ENCODE peak calls at places on chromosomes 4 and X, in eight cellular contexts. J is HepG2, B is stomach, R is GM12892, X is suprapubic skin, N is HCT116, C is transverse colon, L is SK-N-SH. U is an unnamed sample.

GRCh38 chr4:128570380-128570779 is 239.1 kb upstream of the JADE1 start:
- DNase-seq in J (no peak), B (no peak), R (no peak), X (no peak), N (no peak), C (peak), L (no peak), U (no peak)

GRCh38 chr4:99644453-99644852 is 13.2 kb downstream of the C4orf54 start:
- DNase-seq in J (no peak), B (no peak), R (no peak), X (no peak), N (no peak), C (no peak), L (no peak), U (no peak)

GRCh38 chr4:126906466-126906865 is 726.3 kb upstream of the INTU start:
- DNase-seq in J (no peak), B (no peak), R (no peak), X (no peak), N (no peak), C (no peak), L (no peak), U (no peak)

GRCh38 chr4:85823295-85823694 is 348.3 kb downstream of the ARHGAP24 start:
- DNase-seq in J (no peak), B (no peak), R (no peak), X (no peak), N (peak), C (no peak), L (peak), U (no peak)

GRCh38 chrX:27444093-27444908 is 18.8 kb downstream of the PPP4R3C start:
- DNase-seq in J (peak), B (no peak), R (no peak), X (no peak), N (no peak), C (no peak), L (no peak), U (no peak)

GRCh38 chrX:3697701-3698279 is 15.7 kb downstream of the PRKX start:
- DNase-seq in J (no peak), B (no peak), R (no peak), X (no peak), N (no peak), C (no peak), L (no peak), U (no peak)

GRCh38 chrX:1468250-1468772 is 15.6 kb upstream of the ASMTL start:
- DNase-seq in J (no peak), B (peak), R (peak), X (no peak), N (no peak), C (peak), L (no peak), U (peak)

GRCh38 chrX:7240929-7241328 is 93.0 kb upstream of the PUDP start:
- DNase-seq in J (no peak), B (no peak), R (no peak), X (no peak), N (no peak), C (no peak), L (no peak), U (no peak)

GRCh38 chrX:37846934-37847732 is at the start of gene DYNLT3:
- DNase-seq in J (peak), B (peak), R (peak), X (peak), N (peak), C (peak), L (peak), U (peak)

GRCh38 chrX:12951590-12951965 is 23.3 kb upstream of the TMSB4X start:
- DNase-seq in J (no peak), B (no peak), R (no peak), X (no peak), N (no peak), C (no peak), L (no peak), U (no peak)

DNA sequence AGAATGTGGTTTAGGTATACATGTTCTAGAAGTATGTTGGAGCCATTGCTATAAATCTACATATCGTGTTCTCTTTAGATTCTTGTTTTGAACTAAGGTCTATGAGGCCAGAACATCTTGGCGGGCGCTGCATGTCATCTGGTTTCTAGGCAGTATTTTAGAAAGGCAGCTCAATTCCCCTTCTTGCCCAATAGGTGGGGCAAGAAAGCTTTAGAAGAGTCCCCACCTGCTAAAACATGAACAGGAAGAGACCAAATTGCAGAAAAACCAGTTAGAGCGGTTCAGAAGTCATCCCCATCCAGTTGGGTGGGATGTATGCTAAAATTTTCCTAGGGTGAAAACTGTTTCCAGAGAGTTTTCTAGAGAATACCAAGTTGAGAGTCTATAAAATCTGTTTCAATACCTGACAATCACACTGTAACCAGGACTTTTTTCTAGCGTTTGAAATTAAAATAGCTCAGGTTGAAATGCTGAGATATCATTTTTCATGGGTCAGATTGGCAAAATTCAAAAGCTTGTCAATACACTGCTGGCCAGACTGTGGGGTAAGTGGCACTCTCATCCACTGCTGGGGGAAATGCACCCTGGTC is 17.5 kb upstream of the SH3KBP1 start:
- DNase-seq in J (peak), B (no peak), R (peak), X (no peak), N (peak), C (no peak), L (peak), U (no peak)
- TF ChIP-seq POLR2AphosphoS5 in J (no peak), B (no peak), R (no peak), X (no peak), N (no peak), C (no peak), L (no peak), U (no peak)

GRCh38 chr4:140857111-140857510 is 100.9 kb upstream of the TBC1D9 start:
- DNase-seq in J (no peak), B (no peak), R (no peak), X (no peak), N (peak), C (no peak), L (no peak), U (no peak)

GRCh38 chr4:140851804-140852203 is 95.6 kb upstream of the TBC1D9 start:
- DNase-seq in J (no peak), B (no peak), R (no peak), X (no peak), N (no peak), C (no peak), L (no peak), U (no peak)

GRCh38 chr4:140861359-140862181 is 105.4 kb upstream of the TBC1D9 start:
- DNase-seq in J (peak), B (peak), R (no peak), X (no peak), N (peak), C (peak), L (peak), U (peak)

GRCh38 chr4:140858897-140859296 is 102.7 kb upstream of the TBC1D9 start:
- DNase-seq in J (no peak), B (no peak), R (no peak), X (no peak), N (no peak), C (no peak), L (peak), U (no peak)

DNA sequence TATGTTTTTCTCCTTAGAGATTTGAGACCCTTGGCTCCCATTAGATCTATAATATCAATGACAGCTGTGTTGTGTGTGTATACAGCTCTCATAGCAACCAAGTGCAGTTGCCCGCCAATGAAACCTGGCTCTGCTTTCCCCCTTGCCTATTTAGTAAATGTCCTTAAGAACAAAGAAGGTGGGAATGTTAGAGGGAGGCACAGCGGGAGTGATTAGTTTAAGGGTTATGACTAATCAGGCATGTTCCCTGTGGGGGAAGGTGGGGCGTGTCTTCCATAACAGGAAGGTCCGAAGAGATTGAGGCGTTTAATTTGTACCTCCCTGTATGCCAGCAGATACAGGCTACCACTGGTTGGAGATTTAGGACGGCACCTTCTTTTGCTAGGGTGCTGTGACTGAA is 100.5 kb upstream of the TBC1D9 start:
- DNase-seq in J (no peak), B (peak), R (no peak), X (no peak), N (peak), C (no peak), L (no peak), U (no peak)
- TF ChIP-seq POLR2AphosphoS5 in J (no peak), B (no peak), R (no peak), X (no peak), N (peak), C (no peak), L (no peak), U (no peak)

DNA sequence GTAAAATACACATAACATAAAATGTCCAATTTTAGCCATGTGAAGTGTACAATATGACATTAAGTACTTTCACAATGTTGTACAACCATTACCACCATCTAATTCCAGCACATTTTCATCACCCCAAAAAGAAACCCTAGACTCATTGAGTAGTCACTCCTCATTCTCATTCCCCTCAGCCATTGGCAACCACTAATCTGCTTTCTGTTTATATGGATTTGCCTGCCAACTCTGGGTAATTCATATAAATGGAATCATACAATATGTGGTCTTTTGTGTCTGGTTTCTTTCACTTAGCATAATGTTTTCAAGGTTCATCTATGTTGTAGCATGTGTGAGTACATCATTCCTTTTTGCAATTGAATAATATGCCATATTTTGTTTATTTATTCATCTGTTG is 43.0 kb downstream of the EIF2S3 start:
- DNase-seq in J (no peak), B (no peak), R (no peak), X (no peak), N (no peak), C (no peak), L (no peak), U (no peak)
- TF ChIP-seq POLR2AphosphoS5 in J (no peak), B (no peak), R (no peak), X (no peak), N (no peak), C (no peak), L (no peak), U (no peak)

GRCh38 chrX:29841750-29842149 is 373.6 kb upstream of the MAGEB2 start:
- DNase-seq in J (no peak), B (no peak), R (no peak), X (no peak), N (no peak), C (no peak), L (no peak), U (no peak)

DNA sequence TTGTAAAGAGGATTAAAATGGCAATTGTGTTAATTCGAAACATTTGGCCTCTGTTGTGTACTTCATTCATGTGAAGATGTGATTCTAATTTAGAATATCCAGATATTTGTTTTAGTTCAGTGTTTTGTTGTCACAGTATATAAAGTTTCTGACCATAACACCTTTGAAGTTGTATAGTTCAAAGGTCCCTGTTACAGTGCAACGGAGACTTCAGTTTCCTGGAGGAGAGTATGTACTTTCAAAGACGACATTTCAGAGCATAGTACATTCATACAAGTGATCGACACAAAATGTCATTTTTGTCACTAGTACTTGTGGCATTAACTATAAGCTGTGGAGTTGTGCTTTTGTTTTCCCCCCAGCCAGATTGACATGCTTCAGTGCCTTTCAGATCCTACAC is 372.8 kb upstream of the MAGEB2 start:
- DNase-seq in J (no peak), B (no peak), R (no peak), X (no peak), N (no peak), C (no peak), L (no peak), U (no peak)
- TF ChIP-seq POLR2AphosphoS5 in J (no peak), B (no peak), R (no peak), X (no peak), N (no peak), C (no peak), L (no peak), U (no peak)

GRCh38 chr4:37663552-37663951 is 22.6 kb downstream of the RELL1 start:
- DNase-seq in J (peak), B (no peak), R (no peak), X (no peak), N (no peak), C (no peak), L (no peak), U (no peak)

GRCh38 chr4:37667197-37668100 is 18.7 kb downstream of the RELL1 start:
- DNase-seq in J (no peak), B (no peak), R (no peak), X (no peak), N (no peak), C (no peak), L (no peak), U (no peak)

GRCh38 chr4:37666625-37667071 is 19.5 kb downstream of the RELL1 start:
- DNase-seq in J (peak), B (peak), R (no peak), X (no peak), N (peak), C (peak), L (no peak), U (peak)

GRCh38 chr4:37664696-37665095 is 21.5 kb downstream of the RELL1 start:
- DNase-seq in J (no peak), B (no peak), R (no peak), X (no peak), N (no peak), C (no peak), L (no peak), U (no peak)

DNA sequence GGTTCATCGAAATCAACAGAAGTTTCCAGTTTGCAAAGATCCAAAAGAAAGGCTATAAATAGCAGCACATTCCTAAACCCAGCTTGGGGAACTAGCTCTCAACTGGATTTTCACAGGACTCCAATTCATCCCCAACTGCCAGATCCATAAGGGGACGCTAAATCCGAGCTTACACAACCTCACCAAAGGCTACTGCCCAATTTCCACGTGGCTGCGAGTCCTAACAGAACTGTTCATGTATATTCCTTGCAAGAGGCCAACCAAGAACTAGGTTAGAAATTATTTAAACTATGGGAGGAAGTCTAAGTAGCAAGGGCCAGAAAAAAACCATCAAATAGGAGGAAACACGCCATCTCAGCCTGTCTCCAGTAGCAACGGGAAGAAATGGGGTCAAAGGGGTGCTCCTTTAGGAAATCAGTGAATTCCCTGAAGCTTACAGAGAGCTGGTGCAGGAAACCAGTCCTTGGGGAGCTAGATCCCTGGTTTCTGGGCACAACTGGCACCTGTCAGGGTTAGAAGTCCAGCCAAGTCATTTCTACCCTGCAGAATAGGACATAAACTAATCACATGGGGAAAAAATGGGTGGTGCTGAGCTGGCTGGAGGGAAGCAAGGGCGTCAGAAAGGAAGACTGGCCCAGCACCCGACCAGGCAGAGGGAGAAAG is 20.7 kb downstream of the RELL1 start:
- DNase-seq in J (no peak), B (no peak), R (no peak), X (no peak), N (no peak), C (peak), L (no peak), U (no peak)
- TF ChIP-seq POLR2AphosphoS5 in J (no peak), B (no peak), R (no peak), X (no peak), N (no peak), C (no peak), L (no peak), U (no peak)